ENCODE peak calls at places on chromosome 10, in ten cellular contexts. J, L, A, M, F, Y, X, U, W and R are unnamed samples.

GRCh38 chr10:91880310-91880709 is 29.0 kb downstream of the FGFBP3 start:
- DNase-seq in J (peak), Y (no peak), L (no peak), U (no peak), X (no peak), W (no peak), F (peak), A (peak), M (no peak), R (no peak)

GRCh38 chr10:22301193-22301592 is 15.0 kb upstream of the COMMD3 start:
- DNase-seq in L (no peak), W (no peak), F (no peak), A (no peak), M (peak), J (no peak), Y (no peak), U (no peak), X (no peak), R (no peak)

GRCh38 chr10:89466599-89467035 is 52.2 kb downstream of the IFIT5 start:
- DNase-seq in M (no peak), Y (no peak), W (peak), F (no peak), J (peak), U (no peak), L (no peak), X (peak), A (peak), R (peak)

GRCh38 chr10:91194497-91195179 is 25.8 kb upstream of the PCGF5 start:
- DNase-seq in U (no peak), W (no peak), F (no peak), A (no peak), X (peak), L (no peak), M (no peak), Y (no peak), J (peak), R (no peak)

GRCh38 chr10:8581521-8582225 is 527.2 kb downstream of the GATA3 start:
- DNase-seq in W (no peak), U (no peak), L (no peak), Y (no peak), F (no peak), J (no peak), X (peak), A (no peak), M (no peak), R (no peak)

GRCh38 chr10:43407148-43407575 is 1.8 kb downstream of the HNRNPF start:
- DNase-seq in U (peak), L (no peak), Y (no peak), A (peak), J (no peak), W (no peak), M (peak), F (peak), X (peak), R (no peak)

GRCh38 chr10:14056545-14057332 is 274.0 kb downstream of the FRMD4A start:
- DNase-seq in L (no peak), M (peak), X (peak), Y (peak), U (no peak), A (peak), W (no peak), F (no peak), J (no peak), R (no peak)

GRCh38 chr10:132411561-132412253 is 14.7 kb downstream of the PWWP2B start:
- DNase-seq in F (no peak), U (no peak), M (no peak), L (no peak), W (peak), Y (no peak), J (no peak), A (no peak), X (no peak), R (no peak)

GRCh38 chr10:64682043-64682442 is 1160.8 kb downstream of the REEP3 start:
- DNase-seq in L (no peak), X (no peak), Y (no peak), U (no peak), M (no peak), W (peak), J (peak), A (no peak), F (no peak), R (no peak)

GRCh38 chr10:104052351-104052885 is 33.3 kb downstream of the COL17A1 start:
- DNase-seq in U (no peak), W (no peak), X (no peak), A (no peak), L (no peak), J (no peak), M (no peak), F (no peak), Y (no peak), R (no peak)

GRCh38 chr10:91596821-91597396 is 36.0 kb downstream of the PPP1R3C start:
- DNase-seq in M (no peak), A (no peak), W (peak), L (no peak), Y (no peak), F (no peak), X (peak), U (no peak), J (peak), R (no peak)

GRCh38 chr10:114140036-114140435 is 34.0 kb downstream of the CCDC186 start:
- DNase-seq in J (no peak), L (no peak), U (no peak), X (no peak), M (no peak), A (no peak), W (no peak), Y (no peak), F (no peak), R (no peak)

GRCh38 chr10:26797340-26797739 is 63.4 kb downstream of the ABI1 start:
- DNase-seq in J (no peak), F (no peak), M (no peak), U (no peak), L (no peak), A (no peak), W (no peak), Y (no peak), X (no peak), R (no peak)

GRCh38 chr10:22611425-22612111 is 102.8 kb downstream of the PIP4K2A start:
- DNase-seq in L (no peak), X (no peak), A (no peak), Y (no peak), M (no peak), W (no peak), J (no peak), F (no peak), U (peak), R (no peak)

GRCh38 chr10:80173441-80173840 is 31.9 kb downstream of the ANXA11 start:
- DNase-seq in X (no peak), Y (no peak), U (no peak), F (no peak), A (no peak), M (no peak), J (no peak), W (no peak), L (no peak), R (peak)

GRCh38 chr10:73956476-73957338 is 41.2 kb upstream of the VCL start:
- DNase-seq in F (peak), X (peak), L (no peak), U (no peak), J (peak), M (no peak), W (peak), Y (no peak), A (peak), R (no peak)

GRCh38 chr10:90213346-90213745 is 512.0 kb downstream of the KIF20B start:
- DNase-seq in W (no peak), J (no peak), F (no peak), A (no peak), Y (no peak), M (no peak), L (no peak), U (no peak), X (no peak), R (no peak)

GRCh38 chr10:75400163-75400768 is 1.3 kb downstream of the ZNF503 start:
- DNase-seq in J (no peak), L (no peak), A (no peak), M (peak), F (no peak), W (no peak), U (no peak), Y (no peak), X (no peak), R (no peak)

GRCh38 chr10:89440262-89440661 is 25.9 kb downstream of the IFIT5 start:
- DNase-seq in F (no peak), M (no peak), U (no peak), L (no peak), X (no peak), A (no peak), Y (no peak), W (peak), J (no peak), R (no peak)

GRCh38 chr10:82768040-82768439 is 893.0 kb downstream of the NRG3 start:
- DNase-seq in Y (no peak), L (no peak), X (no peak), J (no peak), F (no peak), M (no peak), W (no peak), A (no peak), U (no peak), R (no peak)